ENCODE peak calls at places on chromosomes 5 and 9, in five cellular contexts. One of them, this sample, is unnamed.

GRCh38 chr5:135210286-135211055 is 176.4 kb upstream of the PITX1 start:
- DNase-seq in stimulated activated naive CD8-positive, alpha-beta T cell treated with anti-CD3 and anti-CD28 coated beads, Interleukin-15, amount 100 ng/mL, for 72 hours: no peak
- DNase-seq in AG09319: no peak
- DNase-seq in left colon: no peak
- DNase-seq in epithelial cell of esophagus: no peak
- DNase-seq in this sample: no peak

GRCh38 chr5:176578391-176578808 is 29.3 kb downstream of the CDHR2 start:
- DNase-seq in stimulated activated naive CD8-positive, alpha-beta T cell treated with anti-CD3 and anti-CD28 coated beads, Interleukin-15, amount 100 ng/mL, for 72 hours: no peak
- DNase-seq in AG09319: no peak
- DNase-seq in left colon: peak; percentile 66
- DNase-seq in epithelial cell of esophagus: peak; percentile 87
- DNase-seq in this sample: no peak

GRCh38 chr5:137696481-137696880 is 39.4 kb downstream of the KLHL3 start:
- DNase-seq in stimulated activated naive CD8-positive, alpha-beta T cell treated with anti-CD3 and anti-CD28 coated beads, Interleukin-15, amount 100 ng/mL, for 72 hours: peak; percentile 30
- DNase-seq in AG09319: no peak
- DNase-seq in left colon: no peak
- DNase-seq in epithelial cell of esophagus: no peak
- DNase-seq in this sample: no peak

GRCh38 chr5:135547590-135548254 is 12.0 kb upstream of the NEUROG1 start:
- DNase-seq in stimulated activated naive CD8-positive, alpha-beta T cell treated with anti-CD3 and anti-CD28 coated beads, Interleukin-15, amount 100 ng/mL, for 72 hours: no peak
- DNase-seq in AG09319: no peak
- DNase-seq in left colon: no peak
- DNase-seq in epithelial cell of esophagus: no peak
- DNase-seq in this sample: no peak

GRCh38 chr5:158511454-158511853 is 588.3 kb downstream of the EBF1 start:
- DNase-seq in stimulated activated naive CD8-positive, alpha-beta T cell treated with anti-CD3 and anti-CD28 coated beads, Interleukin-15, amount 100 ng/mL, for 72 hours: no peak
- DNase-seq in AG09319: no peak
- DNase-seq in left colon: no peak
- DNase-seq in epithelial cell of esophagus: no peak
- DNase-seq in this sample: no peak

GRCh38 chr5:173535166-173535975 is 81.1 kb downstream of the BOD1 start:
- DNase-seq in stimulated activated naive CD8-positive, alpha-beta T cell treated with anti-CD3 and anti-CD28 coated beads, Interleukin-15, amount 100 ng/mL, for 72 hours: no peak
- DNase-seq in AG09319: no peak
- DNase-seq in left colon: no peak
- DNase-seq in epithelial cell of esophagus: no peak
- DNase-seq in this sample: no peak

GRCh38 chr5:162434311-162434710 is 366.7 kb downstream of the GABRG2 start:
- DNase-seq in stimulated activated naive CD8-positive, alpha-beta T cell treated with anti-CD3 and anti-CD28 coated beads, Interleukin-15, amount 100 ng/mL, for 72 hours: no peak
- DNase-seq in AG09319: no peak
- DNase-seq in left colon: no peak
- DNase-seq in epithelial cell of esophagus: no peak
- DNase-seq in this sample: no peak

GRCh38 chr5:139985733-139986132 is 57.4 kb downstream of the NRG2 start:
- DNase-seq in stimulated activated naive CD8-positive, alpha-beta T cell treated with anti-CD3 and anti-CD28 coated beads, Interleukin-15, amount 100 ng/mL, for 72 hours: no peak
- DNase-seq in AG09319: no peak
- DNase-seq in left colon: no peak
- DNase-seq in epithelial cell of esophagus: peak; percentile 98
- DNase-seq in this sample: peak; percentile 44

GRCh38 chr5:144336191-144336590 is 165.5 kb downstream of the KCTD16 start:
- DNase-seq in stimulated activated naive CD8-positive, alpha-beta T cell treated with anti-CD3 and anti-CD28 coated beads, Interleukin-15, amount 100 ng/mL, for 72 hours: no peak
- DNase-seq in AG09319: no peak
- DNase-seq in left colon: no peak
- DNase-seq in epithelial cell of esophagus: no peak
- DNase-seq in this sample: no peak

GRCh38 chr5:73446631-73447233 is 1.8 kb downstream of the FOXD1 start:
- DNase-seq in stimulated activated naive CD8-positive, alpha-beta T cell treated with anti-CD3 and anti-CD28 coated beads, Interleukin-15, amount 100 ng/mL, for 72 hours: no peak
- DNase-seq in AG09319: no peak
- DNase-seq in left colon: no peak
- DNase-seq in epithelial cell of esophagus: no peak
- DNase-seq in this sample: no peak

GRCh38 chr9:11457809-11458785 is 845.3 kb upstream of the PTPRD start:
- DNase-seq in stimulated activated naive CD8-positive, alpha-beta T cell treated with anti-CD3 and anti-CD28 coated beads, Interleukin-15, amount 100 ng/mL, for 72 hours: no peak
- DNase-seq in AG09319: no peak
- DNase-seq in left colon: no peak
- DNase-seq in epithelial cell of esophagus: peak; percentile 12
- DNase-seq in this sample: no peak

GRCh38 chr9:70347046-70347445 is 67.4 kb downstream of the KLF9 start:
- DNase-seq in stimulated activated naive CD8-positive, alpha-beta T cell treated with anti-CD3 and anti-CD28 coated beads, Interleukin-15, amount 100 ng/mL, for 72 hours: no peak
- DNase-seq in AG09319: no peak
- DNase-seq in left colon: no peak
- DNase-seq in epithelial cell of esophagus: no peak
- DNase-seq in this sample: no peak

GRCh38 chr9:124222918-124223720 is 34.6 kb upstream of the NEK6 start:
- DNase-seq in stimulated activated naive CD8-positive, alpha-beta T cell treated with anti-CD3 and anti-CD28 coated beads, Interleukin-15, amount 100 ng/mL, for 72 hours: no peak
- DNase-seq in AG09319: no peak
- DNase-seq in left colon: peak; percentile 98
- DNase-seq in epithelial cell of esophagus: peak; percentile 44
- DNase-seq in this sample: no peak

GRCh38 chr5:16934669-16935068 is 1.4 kb downstream of the MYO10 start:
- DNase-seq in stimulated activated naive CD8-positive, alpha-beta T cell treated with anti-CD3 and anti-CD28 coated beads, Interleukin-15, amount 100 ng/mL, for 72 hours: no peak
- DNase-seq in AG09319: no peak
- DNase-seq in left colon: no peak
- DNase-seq in epithelial cell of esophagus: peak; percentile 38
- DNase-seq in this sample: no peak